ENCODE peak calls at places on chromosomes 5 and 9, in five cellular contexts. I, K, H, M and Q are unnamed samples.
A peak's percentile ranks its signal among the peaks of the same experiment; 100 is the strongest.

GRCh38 chr5:177455661-177456590 is 9.3 kb downstream of the PRR7 start:
- DNase-seq in I (peak; percentile 93), K (peak; percentile 76), H (peak; percentile 57), M (peak; percentile 97), Q (peak; percentile 84)

GRCh38 chr5:127766556-127767335 is 63.6 kb downstream of the CCDC192 start:
- DNase-seq in M (no peak), H (peak; percentile 43), K (no peak), I (no peak), Q (peak; percentile 17)

GRCh38 chr5:52786391-52786790 is 1.3 kb upstream of the ITGA1 start:
- DNase-seq in H (no peak), I (peak; percentile 47), K (no peak), M (no peak), Q (peak; percentile 35)

GRCh38 chr9:20319641-20320337 is 302.5 kb downstream of the MLLT3 start:
- DNase-seq in H (peak; percentile 94), K (no peak), I (peak; percentile 19), M (peak; percentile 81), Q (no peak)

GRCh38 chr5:72784129-72784528 is 32.3 kb upstream of the TNPO1 start:
- DNase-seq in I (no peak), H (no peak), M (no peak), K (no peak), Q (no peak)

GRCh38 chr9:84856181-84856632 is 186.7 kb downstream of the NTRK2 start:
- DNase-seq in M (no peak), I (no peak), K (no peak), H (peak; percentile 63), Q (no peak)

GRCh38 chr5:52878671-52879070 is 91.0 kb downstream of the ITGA1 start:
- DNase-seq in K (no peak), M (no peak), H (peak; percentile 61), I (peak; percentile 32), Q (peak; percentile 22)

GRCh38 chr5:96250782-96251181 is 182.3 kb downstream of the PCSK1 start:
- DNase-seq in K (no peak), M (no peak), H (no peak), I (no peak), Q (no peak)

GRCh38 chr9:34332370-34332964 is 3.1 kb downstream of the NUDT2 start:
- DNase-seq in K (no peak), M (peak; percentile 71), H (peak; percentile 24), I (peak; percentile 59), Q (peak; percentile 67)

GRCh38 chr5:139407517-139407916 is 3.6 kb upstream of the SPATA24 start:
- DNase-seq in H (no peak), K (no peak), M (no peak), I (no peak), Q (no peak)

GRCh38 chr9:136119259-136120118 is 814 bp upstream of the TMEM250 start:
- DNase-seq in M (peak; percentile 82), K (no peak), H (no peak), I (peak; percentile 13), Q (peak; percentile 52)

DNA sequence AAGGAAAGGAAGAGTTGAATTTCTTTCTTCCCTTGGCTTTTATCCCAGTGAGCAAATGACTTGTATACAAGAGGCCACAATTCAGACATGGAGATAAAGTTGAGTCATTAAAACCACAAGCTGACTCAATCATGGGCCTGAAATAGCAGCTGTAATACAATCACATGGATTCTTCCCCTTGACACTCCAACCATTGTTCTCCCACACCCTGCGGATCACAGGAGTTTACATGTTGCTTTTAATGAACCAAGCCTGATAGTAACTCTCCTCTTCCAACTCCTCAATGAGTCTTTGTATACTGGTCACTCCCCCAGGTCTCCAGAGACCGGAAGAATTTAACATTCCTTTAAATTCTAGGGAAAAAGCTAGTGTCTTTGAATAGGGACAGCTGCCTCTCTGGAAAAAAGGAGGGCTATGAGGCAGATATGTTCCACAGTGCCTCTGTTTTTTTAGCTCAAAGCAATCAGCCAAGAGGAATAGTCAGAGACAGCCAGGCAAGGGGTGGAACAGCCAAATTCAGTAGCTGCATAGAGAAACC is 32.4 kb downstream of the PCDHGC5 start:
- DNase-seq in I (peak; percentile 94), M (peak; percentile 70), K (peak; percentile 96), H (peak; percentile 100), Q (peak; percentile 98)
- H3K4me2 ChIP-seq in I (peak overlapping the region; percentile 68), M (peak overlapping the region; percentile 11), K (peak overlapping the region; percentile 63), H (peak overlapping the region; percentile 70), Q (peak overlapping the region; percentile 40)

GRCh38 chr9:97505845-97506244 is 4.4 kb downstream of the TMOD1 start:
- DNase-seq in K (no peak), I (no peak), H (no peak), M (no peak), Q (no peak)
- H3K4me2 ChIP-seq in K (no peak overlapping the region), I (no peak overlapping the region), H (no peak overlapping the region), M (no peak overlapping the region), Q (no peak overlapping the region)

DNA sequence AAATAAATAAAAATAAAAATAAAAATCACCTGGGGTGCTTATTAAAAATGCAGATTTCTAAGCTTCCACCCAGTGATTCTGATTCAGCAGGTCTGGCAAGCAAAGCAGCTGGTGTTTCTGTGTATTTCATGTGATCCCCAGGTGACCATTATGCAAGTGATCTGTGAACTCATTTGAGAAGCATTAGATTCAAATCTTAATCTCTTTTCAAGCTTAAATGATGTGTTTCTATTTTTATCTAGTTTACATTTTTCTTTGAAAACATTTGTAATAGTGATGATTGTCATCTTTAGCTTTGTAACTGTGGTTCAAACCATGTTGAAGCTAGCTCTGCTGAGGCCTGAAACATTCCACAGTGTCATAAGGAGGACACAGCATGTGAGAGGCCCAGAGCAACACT is 804.8 kb upstream of the ZNF608 start:
- DNase-seq in I (no peak), H (peak; percentile 82), K (no peak), M (no peak), Q (no peak)
- H3K4me2 ChIP-seq in I (no peak overlapping the region), H (no peak overlapping the region), K (no peak overlapping the region), M (no peak overlapping the region), Q (no peak overlapping the region)

GRCh38 chr5:39427633-39428032 is 2.9 kb upstream of the DAB2 start:
- DNase-seq in M (no peak), H (no peak), K (no peak), I (no peak), Q (peak; percentile 84)

GRCh38 chr5:39428639-39429038 is 3.9 kb upstream of the DAB2 start:
- DNase-seq in M (no peak), K (no peak), I (peak; percentile 30), H (no peak), Q (peak; percentile 83)

GRCh38 chr5:39424751-39425524 is at the start of gene DAB2:
- DNase-seq in I (peak; percentile 94), M (peak; percentile 90), K (peak; percentile 80), H (peak; percentile 96), Q (peak; percentile 99)

GRCh38 chr5:39426136-39426535 is 1.4 kb upstream of the DAB2 start:
- DNase-seq in I (no peak), H (no peak), K (no peak), M (no peak), Q (no peak)

DNA sequence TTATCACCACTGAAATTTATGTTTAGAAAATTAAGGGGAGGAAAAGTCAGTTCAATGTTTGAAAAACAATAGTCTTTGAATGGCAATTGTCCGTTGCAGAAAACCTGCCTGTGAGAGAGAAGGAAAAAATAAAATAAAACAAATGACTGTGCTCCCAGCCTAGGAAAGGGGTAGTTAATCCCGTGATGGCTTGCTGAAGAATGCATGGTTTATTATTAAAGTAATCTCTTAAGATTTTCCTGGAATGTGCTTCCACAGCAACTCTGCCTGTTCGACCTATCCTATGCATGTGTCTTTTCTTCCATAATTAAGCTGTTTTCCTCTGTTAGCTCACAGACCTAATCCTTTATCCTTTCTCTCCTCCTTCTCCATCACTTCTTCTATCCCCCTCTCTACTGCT is 2.4 kb upstream of the DAB2 start:
- DNase-seq in I (no peak), M (peak; percentile 28), H (peak; percentile 55), K (no peak), Q (no peak)
- H3K4me2 ChIP-seq in I (no peak overlapping the region), M (peak overlapping the region; percentile 53), H (peak overlapping the region; percentile 90), K (no peak overlapping the region), Q (peak overlapping the region; percentile 68)